ENCODE peak calls at places on chromosomes 13 and 19, in four cellular contexts. Q is non-pigmented ciliary epithelial cell, B is A549, R is ELR. E is an unnamed sample.

GRCh38 chr19:49767380-49767779 is 579 bp downstream of the AP2A1 start:
- DNase-seq in Q (no peak), B (no peak), R (peak; percentile 39), E (no peak)

GRCh38 chr19:14482112-14482941 is 7.2 kb upstream of the PTGER1 start:
- DNase-seq in Q (no peak), B (no peak), R (no peak), E (no peak)

GRCh38 chr19:3813473-3814392 is 27.6 kb upstream of the MATK start:
- DNase-seq in Q (no peak), B (no peak), R (no peak), E (no peak)

GRCh38 chr19:480016-480855 is 16.1 kb upstream of the MADCAM1 start:
- DNase-seq in Q (no peak), B (peak; percentile 70), R (peak; percentile 37), E (peak; percentile 28)

GRCh38 chr13:81133066-81133465 is 792.1 kb upstream of the SPRY2 start:
- DNase-seq in Q (peak; percentile 51), B (no peak), R (peak; percentile 66), E (peak; percentile 70)

GRCh38 chr13:107882708-107883560 is 332.4 kb downstream of the LIG4 start:
- DNase-seq in Q (no peak), B (no peak), R (no peak), E (no peak)

GRCh38 chr19:55516878-55517620 is 19.9 kb downstream of the SBK2 start:
- DNase-seq in Q (peak; percentile 67), B (peak; percentile 97), R (peak; percentile 95), E (peak; percentile 82)

GRCh38 chr19:48415395-48415794 is 21.9 kb downstream of the GRIN2D start:
- DNase-seq in Q (no peak), B (peak; percentile 93), R (peak; percentile 82), E (peak; percentile 29)

GRCh38 chr19:45153339-45154063 is 7.3 kb downstream of the NKPD1 start:
- DNase-seq in Q (no peak), B (no peak), R (peak; percentile 44), E (no peak)